ENCODE peak calls at places on chromosomes 13 and 19, in ten cellular contexts. U is stomach, V is fibroblast of the aortic adventitia, F is esophagus squamous epithelium, W is lower leg skin, A is GM20000, X is tibial artery, O is heart right ventricle, E is heart left ventricle, P is kidney epithelial cell. H is an unnamed sample.

GRCh38 chr19:10270180-10270615 is 722 bp upstream of the ICAM1 start:
- DNase-seq in X (peak), W (peak), V (no peak), O (peak), E (peak), F (no peak), U (peak), P (no peak), A (peak), H (no peak)

GRCh38 chr13:96020155-96020575 is 33.0 kb downstream of the UGGT2 start:
- DNase-seq in X (no peak), U (peak), P (peak), F (no peak), O (peak), V (peak), A (peak), E (no peak), W (no peak), H (no peak)

GRCh38 chr13:66855110-66855509 is 375.0 kb downstream of the PCDH9 start:
- DNase-seq in W (no peak), A (no peak), U (no peak), X (no peak), F (no peak), P (no peak), E (no peak), V (no peak), O (no peak), H (no peak)

GRCh38 chr19:32708457-32708856 is 11.1 kb upstream of the TDRD12 start:
- DNase-seq in E (no peak), U (no peak), F (no peak), P (no peak), W (peak), V (no peak), A (no peak), O (no peak), X (no peak), H (no peak)

GRCh38 chr13:91745962-91746361 is 347.5 kb downstream of the GPC5 start:
- DNase-seq in E (no peak), W (no peak), V (no peak), U (no peak), X (no peak), O (no peak), A (no peak), F (no peak), P (no peak), H (no peak)

GRCh38 chr13:105278797-105279425 is 1256.6 kb downstream of the EFNB2 start:
- DNase-seq in U (no peak), X (no peak), W (no peak), F (no peak), A (no peak), O (no peak), V (no peak), E (no peak), P (no peak), H (no peak)

GRCh38 chr13:64529874-64530485 is 2700.2 kb downstream of the PCDH9 start:
- DNase-seq in A (peak), W (no peak), U (no peak), X (no peak), F (no peak), O (no peak), V (peak), E (no peak), P (no peak), H (no peak)

GRCh38 chr19:45391346-45391745 is 13.5 kb downstream of the PPP1R13L start:
- DNase-seq in E (no peak), V (no peak), F (no peak), U (no peak), O (no peak), X (no peak), W (no peak), P (no peak), A (no peak), H (no peak)

GRCh38 chr19:40604647-40605200 is 3.6 kb downstream of the LTBP4 start:
- DNase-seq in V (no peak), F (no peak), P (no peak), X (no peak), E (peak), O (no peak), A (no peak), W (peak), U (no peak), H (no peak)

GRCh38 chr13:111874981-111875380 is 192.0 kb upstream of the SOX1 start:
- DNase-seq in O (no peak), W (no peak), U (no peak), A (no peak), F (no peak), P (no peak), V (no peak), E (no peak), X (no peak), H (no peak)

GRCh38 chr19:55486971-55487883 is 1.0 kb upstream of the SSC5D start:
- DNase-seq in O (peak), A (peak), F (no peak), W (no peak), U (no peak), P (peak), V (peak), E (peak), X (peak), H (no peak)

GRCh38 chr19:43490759-43491158 is 13.8 kb downstream of the PHLDB3 start:
- DNase-seq in P (no peak), O (no peak), V (no peak), A (no peak), E (no peak), W (no peak), U (no peak), F (no peak), X (no peak), H (no peak)

GRCh38 chr13:26184791-26185250 is 37.3 kb downstream of the RNF6 start:
- DNase-seq in W (no peak), V (peak), U (peak), X (peak), E (peak), P (peak), F (peak), O (peak), A (peak), H (no peak)

GRCh38 chr13:94312511-94313191 is 166.8 kb downstream of the DCT start:
- DNase-seq in A (no peak), U (no peak), P (no peak), F (no peak), W (no peak), E (no peak), O (no peak), V (no peak), X (no peak), H (no peak)

GRCh38 chr19:33124207-33125098 is 7.5 kb upstream of the WDR88 start:
- DNase-seq in F (no peak), U (no peak), X (no peak), P (no peak), V (no peak), A (no peak), E (no peak), O (no peak), W (no peak), H (no peak)

GRCh38 chr19:57305056-57305455 is 15.2 kb upstream of the ZNF543 start:
- DNase-seq in U (no peak), E (no peak), F (no peak), P (no peak), O (no peak), V (no peak), X (no peak), W (no peak), A (no peak), H (no peak)

GRCh38 chr19:57302727-57303401 is 17.4 kb upstream of the ZNF543 start:
- DNase-seq in P (no peak), A (no peak), F (no peak), W (no peak), X (no peak), E (no peak), O (no peak), U (no peak), V (no peak), H (no peak)

GRCh38 chr19:57302020-57302465 is 18.2 kb upstream of the ZNF543 start:
- DNase-seq in P (no peak), W (no peak), A (no peak), O (no peak), V (peak), F (no peak), E (no peak), X (peak), U (no peak), H (no peak)
- TF ChIP-seq CTCF in P (no peak), W (no peak), A (no peak), O (no peak), V (no peak), F (no peak), E (no peak), X (no peak), U (no peak), H (no peak)

DNA sequence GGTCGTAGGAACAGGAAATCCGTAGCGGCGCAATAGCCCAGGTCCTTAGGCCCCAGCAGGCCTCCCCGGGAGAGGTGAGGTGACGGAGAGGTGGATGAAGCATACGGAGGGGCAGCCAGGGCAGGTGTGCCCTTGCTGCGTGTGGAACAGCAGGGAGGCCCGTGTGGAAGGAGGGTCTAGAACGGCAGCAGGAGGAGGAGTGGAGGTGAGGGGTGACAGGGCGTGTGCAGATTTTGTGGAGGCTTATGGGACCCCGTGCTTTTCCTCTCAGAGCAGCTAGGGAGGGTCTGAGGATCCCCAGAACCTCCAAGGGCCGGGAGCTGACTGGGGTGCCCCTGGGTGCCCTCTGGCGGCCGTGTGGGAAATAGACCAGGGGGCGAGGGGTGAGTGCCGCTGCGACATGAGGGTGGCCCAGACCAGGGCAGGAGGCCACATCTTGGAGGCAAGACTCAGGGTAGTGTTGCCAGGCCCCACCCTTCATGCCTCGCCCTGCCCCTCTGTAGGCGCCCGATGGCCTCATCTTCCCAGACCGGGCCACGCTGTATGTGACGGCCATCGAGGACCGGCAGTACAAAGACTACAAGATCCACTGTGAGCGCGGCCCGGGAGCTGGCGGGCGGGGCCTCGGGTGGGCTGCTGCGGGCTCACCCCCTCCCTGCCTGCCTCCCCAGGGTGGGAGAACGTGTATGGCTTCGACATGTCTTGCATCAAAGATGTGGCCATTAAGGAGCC is 5.0 kb upstream of the ADM5 start:
- DNase-seq in P (no peak), U (no peak), E (no peak), W (no peak), A (peak), O (no peak), X (no peak), V (no peak), F (no peak), H (no peak)
- TF ChIP-seq CTCF in P (peak), U (peak), E (peak), W (no peak), A (no peak), O (peak), X (no peak), V (peak), F (no peak), H (no peak)

GRCh38 chr13:46553886-46554855 is 1.2 kb downstream of the LRCH1 start:
- DNase-seq in W (peak), U (peak), P (no peak), E (peak), O (peak), X (peak), F (peak), A (peak), V (peak), H (no peak)
- TF ChIP-seq CTCF in W (no peak), U (no peak), P (peak), E (peak), O (peak), X (peak), F (no peak), A (no peak), V (peak), H (no peak)

GRCh38 chr19:5480427-5480836 is 25.2 kb downstream of the ZNRF4 start:
- DNase-seq in X (no peak), O (no peak), A (peak), E (no peak), W (no peak), U (peak), P (no peak), V (no peak), F (no peak), H (no peak)
- TF ChIP-seq CTCF in X (peak), O (peak), A (peak), E (peak), W (no peak), U (peak), P (peak), V (peak), F (peak), H (peak)

DNA sequence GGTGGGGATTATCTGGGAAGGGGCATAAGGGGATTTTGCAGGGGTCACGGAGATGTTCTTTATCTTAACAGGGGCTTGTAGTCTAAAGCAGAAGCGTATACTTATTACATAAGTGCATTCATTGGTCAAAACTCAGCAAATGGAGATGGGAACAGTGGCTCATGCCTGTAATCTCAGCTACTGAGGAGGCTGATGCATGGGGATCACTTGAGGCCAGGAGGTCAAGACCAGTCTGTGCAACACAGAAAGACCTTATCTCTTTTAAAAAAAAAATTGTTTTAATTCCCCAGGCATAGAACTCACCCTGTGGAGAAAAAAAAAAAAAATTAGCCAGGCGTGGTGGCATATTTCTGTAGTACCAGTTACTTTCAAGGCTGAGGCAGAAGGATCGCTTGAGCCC is 18.9 kb downstream of the FAM187B start:
- DNase-seq in O (no peak), V (no peak), A (no peak), X (no peak), P (no peak), U (no peak), W (no peak), F (no peak), E (no peak), H (no peak)
- TF ChIP-seq CTCF in O (no peak), V (no peak), A (no peak), X (no peak), P (no peak), U (no peak), W (no peak), F (no peak), E (no peak), H (no peak)

H was measured in D721Med.